ENCODE peak calls at places on chromosomes 11 and 22, in five cellular contexts. F is ovary; U is aorta; Y is CD8-positive, alpha-beta T cell; W is cardiac muscle cell. J is an unnamed sample. For H3K4me1, the result is how much of the 10 kb centered on the place peaks cover.

GRCh38 chr11:115222218-115222862 is 281.9 kb downstream of the CADM1 start:
- DNase-seq in F (no peak), U (no peak), Y (no peak), W (no peak), J (no peak)

GRCh38 chr22:48188211-48188845 is 1425.9 kb downstream of the TBC1D22A start:
- DNase-seq in F (no peak), U (no peak), Y (no peak), W (no peak), J (no peak)

GRCh38 chr22:40300884-40301672 is 45.2 kb upstream of the ADSL start:
- DNase-seq in F (no peak), U (no peak), Y (no peak), W (no peak), J (no peak)

GRCh38 chr22:46584081-46584903 is 35.9 kb upstream of the GRAMD4 start:
- DNase-seq in F (peak), U (peak), Y (no peak), W (no peak), J (peak)

GRCh38 chr11:134410766-134411165 is 1.3 kb downstream of the B3GAT1 start:
- DNase-seq in F (no peak), U (peak), Y (no peak), W (no peak), J (no peak)

GRCh38 chr11:32893947-32894827 is 1.6 kb downstream of the QSER1 start:
- DNase-seq in F (peak), U (no peak), Y (peak), W (peak), J (peak)

GRCh38 chr11:109421981-109422590 is at the start of gene C11orf87:
- DNase-seq in F (no peak), U (no peak), Y (no peak), W (peak), J (peak)

GRCh38 chr11:73311394-73311869 is 3.4 kb downstream of the ARHGEF17 start:
- DNase-seq in F (no peak), U (no peak), Y (no peak), W (no peak), J (no peak)

GRCh38 chr22:23751441-23751996 is 607 bp upstream of the ZNF70 start:
- DNase-seq in F (no peak), U (no peak), Y (peak), W (peak), J (peak)

GRCh38 chr11:106152824-106153223 is 75.4 kb downstream of the AASDHPPT start:
- DNase-seq in F (no peak), U (no peak), Y (no peak), W (no peak), J (no peak)

GRCh38 chr22:43821606-43822425 is 9.7 kb upstream of the EFCAB6 start:
- DNase-seq in F (no peak), U (peak), Y (no peak), W (no peak), J (no peak)

GRCh38 chr11:89495951-89496350 is 4.8 kb upstream of the NOX4 start:
- DNase-seq in F (no peak), U (no peak), Y (no peak), W (no peak), J (no peak)

GRCh38 chr11:5011254-5011653 is 16.6 kb downstream of the OR51L1 start:
- DNase-seq in F (no peak), U (no peak), Y (no peak), W (no peak), J (no peak)

GRCh38 chr22:35354068-35354467 is 26.8 kb upstream of the HMOX1 start:
- DNase-seq in F (no peak), U (no peak), Y (no peak), W (no peak), J (no peak)

GRCh38 chr11:1353383-1354124 is 36.2 kb upstream of the BRSK2 start:
- DNase-seq in F (no peak), U (peak), Y (no peak), W (no peak), J (no peak)

GRCh38 chr11:70018816-70019215 is 59.3 kb upstream of the ANO1 start:
- DNase-seq in F (no peak), U (no peak), Y (no peak), W (no peak), J (no peak)

GRCh38 chr11:116452447-116452846 is 320.3 kb downstream of the BUD13 start:
- DNase-seq in F (no peak), U (no peak), Y (no peak), W (no peak), J (peak)

GRCh38 chr11:11839718-11840117 is 2.1 kb upstream of the USP47 start:
- DNase-seq in F (no peak), U (no peak), Y (no peak), W (no peak), J (no peak)

GRCh38 chr22:36753120-36753802 is 22.7 kb downstream of the IFT27 start:
- DNase-seq in F (no peak), U (no peak), Y (no peak), W (peak), J (no peak)

GRCh38 chr11:69155302-69156198 is at the start of gene SMIM38:
- DNase-seq in F (no peak), U (no peak), Y (no peak), W (no peak), J (no peak)

GRCh38 chr11:118898400-118899295 is 15.0 kb downstream of the CXCR5 start:
- DNase-seq in F (peak), U (peak), Y (no peak), W (no peak), J (peak)

GRCh38 chr11:2533642-2534115 is 88.9 kb downstream of the KCNQ1 start:
- DNase-seq in F (peak), U (peak), Y (peak), W (peak), J (peak)

GRCh38 chr11:93541884-93542752 is 1.1 kb downstream of the SMCO4 start:
- DNase-seq in F (peak), U (peak), Y (peak), W (peak), J (peak)

GRCh38 chr11:16986434-16987204 is 27.6 kb downstream of the PLEKHA7 start:
- DNase-seq in F (peak), U (no peak), Y (peak), W (no peak), J (no peak)

GRCh38 chr22:45511847-45512261 is 9.2 kb downstream of the FBLN1 start:
- DNase-seq in F (peak), U (peak), Y (no peak), W (peak), J (no peak)

GRCh38 chr11:46345131-46345597 is 2.1 kb upstream of the DGKZ start:
- DNase-seq in F (no peak), U (no peak), Y (no peak), W (no peak), J (no peak)

GRCh38 chr11:11574373-11574772 is 47.4 kb downstream of the GALNT18 start:
- DNase-seq in F (no peak), U (no peak), Y (no peak), W (no peak), J (no peak)

GRCh38 chr22:37337204-37337943 is 55.1 kb downstream of the CYTH4 start:
- DNase-seq in F (no peak), U (no peak), Y (no peak), W (no peak), J (no peak)

GRCh38 chr11:73193251-73194033 is 24.6 kb upstream of the P2RY2 start:
- DNase-seq in F (no peak), U (peak), Y (no peak), W (no peak), J (no peak)

GRCh38 chr22:41523464-41524221 is 20.6 kb downstream of the POLR3H start:
- DNase-seq in F (peak), U (no peak), Y (no peak), W (no peak), J (no peak)

GRCh38 chr11:67404515-67405195 is 772 bp downstream of the TBC1D10C start:
- DNase-seq in F (no peak), U (no peak), Y (peak), W (no peak), J (no peak)

GRCh38 chr11:102201776-102202175 is 91.5 kb downstream of the YAP1 start:
- DNase-seq in F (no peak), U (no peak), Y (no peak), W (no peak), J (no peak)

GRCh38 chr11:57205046-57205671 is 23.4 kb downstream of the LRRC55 start:
- DNase-seq in F (no peak), U (no peak), Y (no peak), W (no peak), J (peak)

GRCh38 chr11:111912535-111912934 is at the start of gene HSPB2:
- DNase-seq in F (peak), U (peak), Y (no peak), W (no peak), J (no peak)
- H3K4me1 ChIP-seq in F (under half), U (under half), Y (under half), W (under half), J (under half)

DNA sequence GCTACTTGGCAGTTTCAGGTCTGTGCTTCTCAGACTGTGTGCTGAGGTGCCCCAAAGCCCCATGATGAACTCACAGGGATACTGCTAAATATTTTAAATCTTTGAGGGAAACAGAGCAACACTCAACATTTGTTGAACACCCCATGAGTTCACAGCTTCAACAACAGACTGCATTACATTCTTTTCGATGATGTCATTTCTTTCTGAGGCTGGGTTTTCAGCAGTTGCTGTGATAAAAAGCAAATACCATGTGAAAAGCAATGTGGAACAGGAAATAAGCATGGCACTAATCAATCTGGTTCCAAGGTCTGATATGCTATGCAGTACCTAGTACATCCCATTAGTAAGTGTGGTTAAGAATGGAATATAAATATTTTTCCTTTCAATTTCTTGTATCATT is 82.7 kb downstream of the RPL27A start:
- DNase-seq in F (no peak), U (no peak), Y (no peak), W (no peak), J (no peak)
- H3K4me1 ChIP-seq in F (under half), U (under half), Y (under half), W (under half), J (under half)

GRCh38 chr22:21941921-21942320 is 10.7 kb downstream of the PPM1F start:
- DNase-seq in F (no peak), U (no peak), Y (no peak), W (no peak), J (no peak)
- H3K4me1 ChIP-seq in F (under half), U (under half), Y (under half), W (under half), J (under half)

DNA sequence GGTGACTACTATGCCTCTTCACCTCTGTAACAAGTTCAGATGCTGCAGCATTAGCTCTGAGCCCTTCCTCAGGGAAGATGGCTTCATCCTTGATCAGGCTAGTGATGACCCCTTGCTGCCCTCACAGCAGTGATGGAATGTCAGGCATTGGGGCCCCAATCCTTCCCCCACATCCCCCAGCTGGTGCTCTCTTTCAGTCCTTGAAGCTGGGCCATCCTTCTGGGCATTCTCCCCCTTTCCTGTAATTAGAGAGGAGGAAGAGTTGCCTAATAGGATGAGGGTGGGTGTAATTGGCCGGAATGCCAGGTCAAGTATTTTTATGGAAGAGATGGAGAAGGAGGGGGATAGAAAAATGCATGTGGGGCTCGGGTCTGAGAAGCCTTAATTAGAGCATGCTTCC is 62.6 kb downstream of the TRAF6 start:
- DNase-seq in F (no peak), U (no peak), Y (no peak), W (no peak), J (no peak)
- H3K4me1 ChIP-seq in F (under half), U (under half), Y (under half), W (under half), J (under half)

GRCh38 chr11:22624742-22625447 is 728 bp downstream of the FANCF start:
- DNase-seq in F (no peak), U (peak), Y (peak), W (peak), J (peak)
- H3K4me1 ChIP-seq in F (under half), U (under half), Y (under half), W (under half), J (under half)